ENCODE peak calls at places on chromosomes 16 and 17, in ten cellular contexts. S is NCI-H524 treated with DMSO at 0.1 percent for 48 hours; U is Peyer's patch; Q is AG10803; V is A549; H is hypothalamus; N is GM12865; Z is T-helper 1 cell; C is stimulated activated CD8-positive, alpha-beta memory T cell treated with anti-CD3 and anti-CD28 coated beads, Interleukin-4, amount 100 ng/mL, for 24 hours; Y is T-helper 2 cell. T is an unnamed sample.

GRCh38 chr16:50301626-50302471 is 35.5 kb downstream of the ADCY7 start:
- DNase-seq in Y (no peak), U (peak; percentile 48), H (no peak), S (no peak), V (peak; percentile 47), C (no peak), Z (no peak), N (no peak), Q (peak; percentile 77), T (no peak)

GRCh38 chr17:65664296-65664695 is 102.8 kb upstream of the AXIN2 start:
- DNase-seq in Z (no peak), C (no peak), V (no peak), Y (no peak), Q (peak; percentile 27), S (no peak), H (no peak), U (no peak), N (no peak), T (no peak)

GRCh38 chr17:72811976-72812687 is 280.4 kb downstream of the SLC39A11 start:
- DNase-seq in U (no peak), V (no peak), C (no peak), H (no peak), Z (no peak), Y (no peak), S (no peak), Q (no peak), N (no peak), T (no peak)

GRCh38 chr16:29806641-29807425 is 504 bp downstream of the MAZ start:
- DNase-seq in V (peak; percentile 88), Y (no peak), U (peak; percentile 76), N (peak; percentile 80), C (no peak), Q (no peak), Z (no peak), H (no peak), S (no peak), T (peak; percentile 54)

GRCh38 chr16:69107311-69107962 is 2.0 kb downstream of the HAS3 start:
- DNase-seq in Q (peak; percentile 15), V (peak; percentile 25), Y (no peak), N (no peak), C (no peak), S (no peak), Z (no peak), H (no peak), U (peak; percentile 56), T (no peak)

GRCh38 chr16:19294156-19294649 is 8.7 kb downstream of the CLEC19A start:
- DNase-seq in Q (no peak), V (peak; percentile 45), S (no peak), Y (no peak), U (peak; percentile 63), Z (no peak), N (peak; percentile 74), H (peak; percentile 65), C (peak; percentile 15), T (no peak)

GRCh38 chr17:76696763-76697701 is 13.7 kb downstream of the MXRA7 start:
- DNase-seq in Q (no peak), Y (no peak), V (no peak), N (peak; percentile 85), C (no peak), U (no peak), H (no peak), Z (no peak), S (no peak), T (no peak)

GRCh38 chr17:79625706-79626105 is 14.9 kb upstream of the RBFOX3 start:
- DNase-seq in V (no peak), N (no peak), Z (no peak), Q (no peak), U (peak; percentile 11), S (no peak), C (no peak), Y (no peak), H (no peak), T (peak; percentile 1)

GRCh38 chr17:81253358-81254131 is 14.4 kb downstream of the NDUFAF8 start:
- DNase-seq in H (peak; percentile 28), V (peak; percentile 43), Q (peak; percentile 23), S (no peak), C (peak; percentile 40), Y (peak; percentile 33), Z (no peak), U (peak; percentile 73), N (peak; percentile 45), T (peak; percentile 51)

GRCh38 chr16:72442381-72443158 is 270.6 kb upstream of the PMFBP1 start:
- DNase-seq in N (no peak), Z (no peak), Y (no peak), C (no peak), V (no peak), S (no peak), U (no peak), Q (no peak), H (no peak), T (no peak)